ENCODE peak calls at places on chromosome 7, in four cellular contexts. R is GM12878, B is sigmoid colon, F is HepG2. M is an unnamed sample.

GRCh38 chr7:41695661-41696322 is 7.1 kb downstream of the INHBA start:
- DNase-seq in R (no peak), B (no peak), F (no peak), M (no peak)

GRCh38 chr7:108415821-108416536 is 40.3 kb downstream of the NRCAM start:
- DNase-seq in R (peak; percentile 60), B (no peak), F (no peak), M (no peak)

GRCh38 chr7:26284995-26285632 is 6.5 kb upstream of the SNX10 start:
- DNase-seq in R (no peak), B (no peak), F (peak; percentile 46), M (no peak)

GRCh38 chr7:106053109-106053508 is 59.0 kb downstream of the SYPL1 start:
- DNase-seq in R (no peak), B (peak; percentile 26), F (no peak), M (no peak)

GRCh38 chr7:1677206-1678069 is 7.4 kb downstream of the ELFN1 start:
- DNase-seq in R (no peak), B (peak; percentile 46), F (no peak), M (no peak)

GRCh38 chr7:135904282-135904681 is 72.9 kb downstream of the MTPN start:
- DNase-seq in R (no peak), B (no peak), F (no peak), M (no peak)

GRCh38 chr7:47291461-47292051 is 290.4 kb downstream of the TNS3 start:
- DNase-seq in R (peak; percentile 50), B (no peak), F (no peak), M (no peak)

GRCh38 chr7:41842956-41843355 is 140.1 kb upstream of the INHBA start:
- DNase-seq in R (no peak), B (no peak), F (no peak), M (no peak)

GRCh38 chr7:151936207-151936606 is 20.0 kb upstream of the GALNTL5 start:
- DNase-seq in R (peak; percentile 37), B (no peak), F (no peak), M (no peak)

GRCh38 chr7:51162724-51163329 is 153.8 kb downstream of the COBL start:
- DNase-seq in R (peak; percentile 32), B (peak; percentile 79), F (peak; percentile 64), M (peak; percentile 53)

GRCh38 chr7:50226669-50227068 is 77.8 kb upstream of the IKZF1 start:
- DNase-seq in R (no peak), B (no peak), F (no peak), M (no peak)

GRCh38 chr7:155739538-155740140 is 72.6 kb downstream of the SHH start:
- DNase-seq in R (no peak), B (peak; percentile 58), F (no peak), M (no peak)

GRCh38 chr7:2019693-2020511 is 212.8 kb downstream of the MAD1L1 start:
- DNase-seq in R (no peak), B (peak; percentile 78), F (no peak), M (peak; percentile 24)

GRCh38 chr7:129644634-129645230 is 33.2 kb downstream of the NRF1 start:
- DNase-seq in R (no peak), B (no peak), F (peak; percentile 37), M (no peak)

GRCh38 chr7:49398730-49399129 is 374.7 kb upstream of the VWC2 start:
- DNase-seq in R (no peak), B (no peak), F (no peak), M (no peak)

GRCh38 chr7:154789404-154789803 is 213.5 kb downstream of the PAXIP1 start:
- DNase-seq in R (no peak), B (no peak), F (peak; percentile 30), M (no peak)

GRCh38 chr7:107186242-107186641 is 17.4 kb downstream of the HBP1 start:
- DNase-seq in R (no peak), B (no peak), F (no peak), M (no peak)
- H3K27ac ChIP-seq in R (no peak overlapping the region), B (no peak overlapping the region), F (no peak overlapping the region), M (no peak overlapping the region)

GRCh38 chr7:81111781-81112540 is 193.1 kb upstream of the SEMA3C start:
- DNase-seq in R (no peak), B (peak; percentile 71), F (no peak), M (no peak)
- TF ChIP-seq EP300 in R (no peak), B (peak; percentile 43), F (no peak), M (no peak)

GRCh38 chr7:13990984-13991790 is 1.7 kb upstream of the ETV1 start:
- DNase-seq in R (peak; percentile 13), B (peak; percentile 98), F (peak; percentile 24), M (peak; percentile 86)
- TF ChIP-seq POLR2A in R (no peak), B (no peak), F (no peak), M (no peak)

DNA sequence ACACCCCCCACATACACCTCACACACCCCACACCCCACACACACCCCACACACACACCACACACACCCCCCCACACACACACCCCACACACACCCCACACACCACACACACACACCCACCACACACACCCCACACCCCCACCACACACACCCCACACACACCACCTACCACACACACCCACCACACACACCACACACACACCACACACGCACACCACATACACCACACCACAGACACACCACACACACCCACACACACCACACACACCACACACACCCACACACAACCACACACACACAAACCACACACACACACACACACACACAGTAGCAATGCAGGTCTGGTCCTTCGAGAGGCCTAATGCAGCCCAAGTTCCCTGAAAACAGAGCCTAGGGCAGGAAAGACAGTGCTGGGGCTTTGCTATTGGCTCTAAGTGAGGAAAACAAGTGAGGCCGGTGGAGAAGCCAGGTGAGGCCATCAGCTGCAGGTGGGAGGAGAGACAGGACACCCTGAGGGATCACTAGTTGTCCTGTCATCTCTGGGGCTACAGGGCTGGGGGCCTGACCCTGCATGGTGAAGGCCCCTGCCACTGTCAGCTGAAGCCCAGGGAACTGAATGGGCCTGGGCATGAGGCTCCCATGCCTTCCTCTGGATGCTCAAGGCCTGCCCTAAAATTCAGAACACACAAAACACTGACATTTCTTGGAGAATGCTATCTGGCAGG is 92.6 kb downstream of the CYTH3 start:
- DNase-seq in R (no peak), B (peak; percentile 34), F (no peak), M (no peak)
- H3K27ac ChIP-seq in R (no peak overlapping the region), B (no peak overlapping the region), F (no peak overlapping the region), M (no peak overlapping the region)

DNA sequence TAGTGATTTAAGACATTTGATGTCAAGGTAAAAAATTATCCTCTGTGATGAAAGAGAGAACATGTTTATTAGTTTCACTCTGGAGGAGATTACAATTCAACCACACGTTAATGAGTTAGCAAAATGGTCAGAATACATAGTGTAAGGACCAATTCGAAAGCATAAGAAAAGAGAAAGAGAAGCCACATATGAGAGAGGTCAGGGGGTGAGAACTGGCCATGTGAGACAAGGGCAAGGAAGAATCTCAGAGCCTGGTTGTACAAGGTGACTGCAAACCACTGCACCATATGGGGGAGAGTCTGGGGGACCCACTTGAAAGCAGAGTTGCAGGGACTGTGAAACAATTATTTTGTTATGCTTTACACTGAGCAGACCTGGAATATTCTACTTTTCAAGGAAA is 27.7 kb upstream of the BET1 start:
- DNase-seq in R (no peak), B (no peak), F (no peak), M (no peak)
- TF ChIP-seq EP300 in R (no peak), B (no peak), F (no peak), M (no peak)

GRCh38 chr7:44999245-45000095 is 531 bp upstream of the CCM2 start:
- DNase-seq in R (peak; percentile 96), B (peak; percentile 100), F (peak; percentile 97), M (peak; percentile 100)
- TF ChIP-seq POLR2A in R (no peak), B (no peak), F (peak; percentile 25), M (no peak)

GRCh38 chr7:131403322-131403721 is 75.6 kb downstream of the MKLN1 start:
- DNase-seq in R (no peak), B (no peak), F (no peak), M (no peak)

GRCh38 chr7:131404226-131404911 is 76.7 kb downstream of the MKLN1 start:
- DNase-seq in R (no peak), B (no peak), F (peak; percentile 4), M (no peak)

GRCh38 chr7:131400833-131401593 is 73.3 kb downstream of the MKLN1 start:
- DNase-seq in R (no peak), B (no peak), F (peak; percentile 16), M (no peak)
- H3K27ac ChIP-seq in R (no peak overlapping the region), B (peak overlapping the region; percentile 64), F (no peak overlapping the region), M (no peak overlapping the region)

GRCh38 chr7:110373514-110374258 is 717.2 kb upstream of the LRRN3 start:
- DNase-seq in R (no peak), B (no peak), F (no peak), M (no peak)
- TF ChIP-seq EP300 in R (no peak), B (no peak), F (no peak), M (no peak)